ENCODE peak calls at places on chromosomes 4 and X, in seven cellular contexts. J is NCI-H2171; E is WTC11; Z is stimulated activated CD4-positive, alpha-beta T cell treated with anti-CD3 and anti-CD28 coated beads, Interleukin-1b, Interleukin-23, amount 100 ng/mL, for 4 hours; W is AG04450; L is HEK293T; H is Right ventricle myocardium superior. G is an unnamed sample.

GRCh38 chr4:36056128-36056527 is 188.2 kb downstream of the ARAP2 start:
- DNase-seq in J (no peak), E (no peak), Z (no peak), W (no peak), L (no peak), H (no peak), G (no peak)

GRCh38 chrX:69102805-69103204 is 62.4 kb downstream of the PJA1 start:
- DNase-seq in J (no peak), E (no peak), Z (no peak), W (no peak), L (no peak), H (no peak), G (no peak)

GRCh38 chrX:131763674-131764073 is 219.8 kb downstream of the OR13H1 start:
- DNase-seq in J (no peak), E (no peak), Z (no peak), W (no peak), L (peak), H (no peak), G (no peak)

GRCh38 chrX:96688789-96689188 is 4.1 kb downstream of the DIAPH2 start:
- DNase-seq in J (no peak), E (no peak), Z (no peak), W (no peak), L (no peak), H (no peak), G (no peak)

GRCh38 chr4:89514811-89515210 is 207.2 kb upstream of the GPRIN3 start:
- DNase-seq in J (no peak), E (no peak), Z (no peak), W (no peak), L (no peak), H (no peak), G (no peak)

GRCh38 chr4:107991945-107992625 is 2.4 kb downstream of the HADH start:
- DNase-seq in J (no peak), E (no peak), Z (no peak), W (no peak), L (no peak), H (no peak), G (no peak)

GRCh38 chr4:122329876-122330595 is 48.8 kb upstream of the ADAD1 start:
- DNase-seq in J (no peak), E (no peak), Z (no peak), W (no peak), L (no peak), H (no peak), G (no peak)

GRCh38 chrX:119343856-119344255 is 55.3 kb upstream of the SLC25A43 start:
- DNase-seq in J (no peak), E (no peak), Z (no peak), W (no peak), L (no peak), H (no peak), G (no peak)

GRCh38 chr4:183241322-183241640 is 78.8 kb downstream of the CLDN22 start:
- DNase-seq in J (no peak), E (no peak), Z (no peak), W (peak), L (no peak), H (no peak), G (no peak)